ENCODE peak calls at places on chromosome 10, in five cellular contexts. W is B cell; I is AG10803; K is GM20000; H is activated T-helper 9 cell treated with anti-CD3 and anti-CD28 coated beads, Interleukin-2, amount 50 U/mL, for 16 hours. B is an unnamed sample.

GRCh38 chr10:111079241-111079760 is 2.5 kb downstream of the ADRA2A start:
- DNase-seq in W (no peak), I (no peak), K (no peak), H (no peak), B (no peak)

GRCh38 chr10:28962768-28963167 is 285.4 kb downstream of the BAMBI start:
- DNase-seq in W (no peak), I (no peak), K (no peak), H (no peak), B (no peak)

GRCh38 chr10:88472540-88472939 is 110.6 kb downstream of the RNLS start:
- DNase-seq in W (no peak), I (peak), K (no peak), H (no peak), B (no peak)

GRCh38 chr10:124603376-124604213 is 140.6 kb downstream of the FAM53B start:
- DNase-seq in W (peak), I (no peak), K (no peak), H (no peak), B (no peak)

GRCh38 chr10:80462277-80462985 is 8.3 kb downstream of the TSPAN14 start:
- DNase-seq in W (no peak), I (peak), K (no peak), H (no peak), B (no peak)

GRCh38 chr10:30986027-30986672 is 45.5 kb downstream of the ZNF438 start:
- DNase-seq in W (no peak), I (peak), K (no peak), H (no peak), B (no peak)

GRCh38 chr10:95474228-95475002 is 86.8 kb downstream of the SORBS1 start:
- DNase-seq in W (no peak), I (peak), K (no peak), H (no peak), B (no peak)

GRCh38 chr10:61635946-61636345 is 26.8 kb upstream of the CABCOCO1 start:
- DNase-seq in W (no peak), I (peak), K (no peak), H (no peak), B (no peak)

GRCh38 chr10:62688971-62689700 is 115.4 kb upstream of the ADO start:
- DNase-seq in W (no peak), I (no peak), K (no peak), H (no peak), B (no peak)

GRCh38 chr10:76582536-76582935 is 1055.1 kb downstream of the KCNMA1 start:
- DNase-seq in W (no peak), I (no peak), K (no peak), H (no peak), B (no peak)

GRCh38 chr10:6423004-6423403 is 157.1 kb downstream of the PRKCQ start:
- DNase-seq in W (no peak), I (no peak), K (no peak), H (peak), B (no peak)

GRCh38 chr10:20909801-20910200 is 12.7 kb upstream of the NEBL start:
- DNase-seq in W (no peak), I (no peak), K (no peak), H (no peak), B (no peak)

GRCh38 chr10:11165591-11166543 is 148.2 kb downstream of the CELF2 start:
- DNase-seq in W (peak), I (no peak), K (peak), H (peak), B (peak)

B was measured in GM13977.